ENCODE peak calls at places on chromosomes 7 and 10, in nine cellular contexts. One of them, this sample, is unnamed.

GRCh38 chr10:127275793-127276415 is 79.5 kb upstream of the INSYN2A start:
- DNase-seq in lower lobe of right lung: no peak
- DNase-seq in neural crest cell: no peak
- DNase-seq in H9: no peak
- DNase-seq in uterus: no peak
- DNase-seq in right atrium auricular region: no peak
- DNase-seq in Calu3: no peak
- DNase-seq in fibroblast of lung: no peak
- DNase-seq in BJ: no peak
- DNase-seq in this sample: no peak

GRCh38 chr7:138720286-138720685 is 19.1 kb upstream of the SVOPL start:
- DNase-seq in lower lobe of right lung: no peak
- DNase-seq in neural crest cell: no peak
- DNase-seq in H9: no peak
- DNase-seq in uterus: no peak
- DNase-seq in right atrium auricular region: no peak
- DNase-seq in Calu3: no peak
- DNase-seq in fibroblast of lung: no peak
- DNase-seq in BJ: no peak
- DNase-seq in this sample: no peak

GRCh38 chr10:11742009-11742778 is at the start of gene ECHDC3:
- DNase-seq in lower lobe of right lung: peak
- DNase-seq in neural crest cell: peak
- DNase-seq in H9: peak
- DNase-seq in uterus: peak
- DNase-seq in right atrium auricular region: no peak
- DNase-seq in Calu3: peak
- DNase-seq in fibroblast of lung: peak
- DNase-seq in BJ: no peak
- DNase-seq in this sample: no peak

GRCh38 chr7:20352573-20353304 is 22.0 kb downstream of the ITGB8 start:
- DNase-seq in lower lobe of right lung: no peak
- DNase-seq in neural crest cell: no peak
- DNase-seq in H9: no peak
- DNase-seq in uterus: no peak
- DNase-seq in right atrium auricular region: no peak
- DNase-seq in Calu3: peak
- DNase-seq in fibroblast of lung: peak
- DNase-seq in BJ: peak
- DNase-seq in this sample: no peak

GRCh38 chr10:13518076-13518692 is 10.6 kb downstream of the BEND7 start:
- DNase-seq in lower lobe of right lung: no peak
- DNase-seq in neural crest cell: no peak
- DNase-seq in H9: peak
- DNase-seq in uterus: no peak
- DNase-seq in right atrium auricular region: no peak
- DNase-seq in Calu3: no peak
- DNase-seq in fibroblast of lung: peak
- DNase-seq in BJ: no peak
- DNase-seq in this sample: no peak

GRCh38 chr10:8346861-8347260 is 292.4 kb downstream of the GATA3 start:
- DNase-seq in lower lobe of right lung: no peak
- DNase-seq in neural crest cell: no peak
- DNase-seq in H9: no peak
- DNase-seq in uterus: no peak
- DNase-seq in right atrium auricular region: no peak
- DNase-seq in Calu3: peak
- DNase-seq in fibroblast of lung: no peak
- DNase-seq in BJ: no peak
- DNase-seq in this sample: no peak

GRCh38 chr10:132684164-132684891 is 101.6 kb downstream of the NKX6-2 start:
- DNase-seq in lower lobe of right lung: peak
- DNase-seq in neural crest cell: no peak
- DNase-seq in H9: peak
- DNase-seq in uterus: no peak
- DNase-seq in right atrium auricular region: no peak
- DNase-seq in Calu3: peak
- DNase-seq in fibroblast of lung: peak
- DNase-seq in BJ: no peak
- DNase-seq in this sample: no peak

GRCh38 chr10:128062331-128062730 is 63.9 kb downstream of the MKI67 start:
- DNase-seq in lower lobe of right lung: no peak
- DNase-seq in neural crest cell: peak
- DNase-seq in H9: no peak
- DNase-seq in uterus: no peak
- DNase-seq in right atrium auricular region: no peak
- DNase-seq in Calu3: no peak
- DNase-seq in fibroblast of lung: no peak
- DNase-seq in BJ: no peak
- DNase-seq in this sample: no peak

DNA sequence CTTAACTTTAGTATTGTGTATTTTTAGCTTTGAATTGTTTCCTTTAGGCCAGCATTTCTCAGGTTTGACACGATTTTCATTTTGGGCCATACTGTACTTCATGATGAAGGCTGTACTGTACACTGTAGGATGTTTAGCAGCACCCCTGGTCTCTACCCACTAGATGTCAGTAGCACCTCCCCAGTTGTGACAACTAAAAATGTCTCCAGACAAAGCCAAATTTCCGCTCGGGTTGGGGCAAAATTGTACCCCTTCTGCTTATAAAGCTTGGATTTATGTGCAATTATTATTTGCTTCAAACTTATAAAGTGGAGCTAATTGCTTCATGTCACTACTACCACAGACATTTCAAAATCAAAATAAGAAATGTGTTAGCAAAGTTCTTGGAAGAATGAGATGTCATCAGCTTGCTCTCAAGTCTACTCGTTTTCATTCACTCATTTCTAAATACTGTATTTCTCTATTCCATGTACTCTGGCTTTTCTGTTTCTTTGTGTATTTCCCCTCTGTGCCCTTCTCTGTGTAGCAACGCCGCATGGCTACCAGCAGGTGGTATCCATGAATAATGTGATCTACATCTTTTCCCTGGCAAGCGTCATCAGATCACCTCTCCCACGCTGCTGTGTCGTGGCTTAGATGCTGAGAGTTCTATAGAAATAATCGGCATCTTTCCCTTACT is 47.7 kb upstream of the CALCR start:
- DNase-seq in lower lobe of right lung: no peak
- DNase-seq in neural crest cell: peak
- DNase-seq in H9: peak
- DNase-seq in uterus: no peak
- DNase-seq in right atrium auricular region: no peak
- DNase-seq in Calu3: peak
- DNase-seq in fibroblast of lung: peak
- DNase-seq in BJ: no peak
- DNase-seq in this sample: no peak
- TF ChIP-seq CTCF in lower lobe of right lung: no peak
- TF ChIP-seq CTCF in neural crest cell: peak
- TF ChIP-seq CTCF in H9: peak
- TF ChIP-seq CTCF in uterus: peak
- TF ChIP-seq CTCF in right atrium auricular region: peak
- TF ChIP-seq CTCF in Calu3: peak
- TF ChIP-seq CTCF in fibroblast of lung: peak
- TF ChIP-seq CTCF in BJ: peak
- TF ChIP-seq CTCF in this sample: no peak

GRCh38 chr7:151665363-151665762 is 145.7 kb upstream of the RHEB start:
- DNase-seq in lower lobe of right lung: no peak
- DNase-seq in neural crest cell: no peak
- DNase-seq in H9: no peak
- DNase-seq in uterus: peak
- DNase-seq in right atrium auricular region: peak
- DNase-seq in Calu3: no peak
- DNase-seq in fibroblast of lung: peak
- DNase-seq in BJ: no peak
- DNase-seq in this sample: no peak

GRCh38 chr7:151661556-151661955 is 141.9 kb upstream of the RHEB start:
- DNase-seq in lower lobe of right lung: no peak
- DNase-seq in neural crest cell: no peak
- DNase-seq in H9: no peak
- DNase-seq in uterus: no peak
- DNase-seq in right atrium auricular region: no peak
- DNase-seq in Calu3: peak
- DNase-seq in fibroblast of lung: no peak
- DNase-seq in BJ: no peak
- DNase-seq in this sample: no peak

GRCh38 chr7:151662291-151662690 is 142.6 kb upstream of the RHEB start:
- DNase-seq in lower lobe of right lung: no peak
- DNase-seq in neural crest cell: no peak
- DNase-seq in H9: no peak
- DNase-seq in uterus: no peak
- DNase-seq in right atrium auricular region: no peak
- DNase-seq in Calu3: no peak
- DNase-seq in fibroblast of lung: no peak
- DNase-seq in BJ: no peak
- DNase-seq in this sample: no peak

GRCh38 chr7:151664268-151664667 is 144.6 kb upstream of the RHEB start:
- DNase-seq in lower lobe of right lung: no peak
- DNase-seq in neural crest cell: no peak
- DNase-seq in H9: no peak
- DNase-seq in uterus: no peak
- DNase-seq in right atrium auricular region: no peak
- DNase-seq in Calu3: no peak
- DNase-seq in fibroblast of lung: no peak
- DNase-seq in BJ: no peak
- DNase-seq in this sample: no peak

DNA sequence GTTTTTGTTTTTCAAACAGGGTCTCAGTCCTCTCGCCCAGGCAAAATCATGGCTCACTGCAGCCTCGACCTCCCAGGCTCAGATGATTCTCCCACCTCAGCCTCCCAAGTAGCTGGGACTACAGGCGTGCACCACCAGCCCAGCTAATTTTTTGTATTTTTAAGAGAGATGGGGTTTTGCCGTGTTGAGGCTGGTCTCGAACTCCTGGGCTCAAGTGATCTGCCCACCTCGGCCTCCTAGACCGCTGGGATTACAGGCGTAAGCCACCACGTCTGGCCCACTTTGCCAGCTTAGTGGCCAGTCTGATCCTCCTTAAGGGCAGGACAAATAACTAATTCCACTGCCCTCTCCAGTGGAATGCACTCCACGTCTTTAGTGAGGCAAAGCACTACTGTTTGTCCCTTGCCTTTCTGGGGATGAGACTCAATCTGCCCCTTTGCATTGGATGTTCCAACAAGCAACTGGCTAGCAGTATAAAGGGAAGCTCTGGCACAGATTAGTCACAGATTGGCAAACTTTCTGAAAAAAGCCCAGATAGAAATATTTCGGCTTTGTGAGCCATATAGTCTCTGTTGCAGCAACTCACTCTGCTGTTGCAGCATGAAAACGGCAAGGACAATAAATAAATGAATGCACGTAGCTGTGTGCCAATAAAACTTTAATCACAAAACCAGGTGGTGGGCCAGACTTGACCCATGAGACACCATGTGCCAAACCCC is 143.8 kb upstream of the RHEB start:
- DNase-seq in lower lobe of right lung: no peak
- DNase-seq in neural crest cell: no peak
- DNase-seq in H9: no peak
- DNase-seq in uterus: no peak
- DNase-seq in right atrium auricular region: no peak
- DNase-seq in Calu3: no peak
- DNase-seq in fibroblast of lung: peak
- DNase-seq in BJ: no peak
- DNase-seq in this sample: no peak
- TF ChIP-seq CTCF in lower lobe of right lung: no peak
- TF ChIP-seq CTCF in neural crest cell: no peak
- TF ChIP-seq CTCF in H9: no peak
- TF ChIP-seq CTCF in uterus: no peak
- TF ChIP-seq CTCF in right atrium auricular region: no peak
- TF ChIP-seq CTCF in Calu3: no peak
- TF ChIP-seq CTCF in fibroblast of lung: no peak
- TF ChIP-seq CTCF in BJ: no peak
- TF ChIP-seq CTCF in this sample: no peak

GRCh38 chr7:3198316-3198715 is 102.7 kb upstream of the SDK1 start:
- DNase-seq in lower lobe of right lung: no peak
- DNase-seq in neural crest cell: no peak
- DNase-seq in H9: no peak
- DNase-seq in uterus: no peak
- DNase-seq in right atrium auricular region: no peak
- DNase-seq in Calu3: no peak
- DNase-seq in fibroblast of lung: no peak
- DNase-seq in BJ: no peak
- DNase-seq in this sample: no peak

GRCh38 chr7:3201306-3201705 is 99.7 kb upstream of the SDK1 start:
- DNase-seq in lower lobe of right lung: no peak
- DNase-seq in neural crest cell: no peak
- DNase-seq in H9: no peak
- DNase-seq in uterus: no peak
- DNase-seq in right atrium auricular region: no peak
- DNase-seq in Calu3: no peak
- DNase-seq in fibroblast of lung: no peak
- DNase-seq in BJ: no peak
- DNase-seq in this sample: no peak

GRCh38 chr7:3197567-3198212 is 103.4 kb upstream of the SDK1 start:
- DNase-seq in lower lobe of right lung: no peak
- DNase-seq in neural crest cell: no peak
- DNase-seq in H9: no peak
- DNase-seq in uterus: no peak
- DNase-seq in right atrium auricular region: no peak
- DNase-seq in Calu3: peak
- DNase-seq in fibroblast of lung: no peak
- DNase-seq in BJ: no peak
- DNase-seq in this sample: no peak

GRCh38 chr7:3201937-3202715 is 98.9 kb upstream of the SDK1 start:
- DNase-seq in lower lobe of right lung: no peak
- DNase-seq in neural crest cell: no peak
- DNase-seq in H9: peak
- DNase-seq in uterus: no peak
- DNase-seq in right atrium auricular region: no peak
- DNase-seq in Calu3: no peak
- DNase-seq in fibroblast of lung: no peak
- DNase-seq in BJ: no peak
- DNase-seq in this sample: no peak

DNA sequence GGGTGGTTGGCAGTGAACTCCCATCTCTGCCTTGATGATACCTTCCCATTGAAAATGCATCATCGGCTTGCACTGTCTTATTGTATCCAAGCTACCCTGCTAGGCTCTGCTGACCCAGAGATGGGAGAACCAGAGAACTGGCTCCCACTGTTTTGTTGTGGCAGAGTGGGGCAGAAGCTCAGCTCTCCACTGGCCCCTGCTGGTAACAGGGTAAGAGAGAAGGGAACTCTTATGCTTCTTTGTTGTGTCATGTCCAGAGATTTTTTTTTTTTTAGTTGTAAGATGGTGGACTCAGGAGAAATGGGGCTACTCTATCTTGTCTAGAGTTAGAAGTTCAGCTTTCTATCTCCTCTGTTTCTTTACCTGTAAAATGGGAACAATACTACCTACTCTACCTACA is 100.5 kb upstream of the SDK1 start:
- DNase-seq in lower lobe of right lung: no peak
- DNase-seq in neural crest cell: no peak
- DNase-seq in H9: peak
- DNase-seq in uterus: no peak
- DNase-seq in right atrium auricular region: no peak
- DNase-seq in Calu3: peak
- DNase-seq in fibroblast of lung: peak
- DNase-seq in BJ: no peak
- DNase-seq in this sample: no peak
- TF ChIP-seq CTCF in lower lobe of right lung: peak
- TF ChIP-seq CTCF in neural crest cell: peak
- TF ChIP-seq CTCF in H9: peak
- TF ChIP-seq CTCF in uterus: no peak
- TF ChIP-seq CTCF in right atrium auricular region: peak
- TF ChIP-seq CTCF in Calu3: peak
- TF ChIP-seq CTCF in fibroblast of lung: peak
- TF ChIP-seq CTCF in BJ: peak
- TF ChIP-seq CTCF in this sample: no peak

GRCh38 chr7:16702433-16702832 is 51.1 kb upstream of the TSPAN13 start:
- DNase-seq in lower lobe of right lung: no peak
- DNase-seq in neural crest cell: no peak
- DNase-seq in H9: no peak
- DNase-seq in uterus: no peak
- DNase-seq in right atrium auricular region: no peak
- DNase-seq in Calu3: no peak
- DNase-seq in fibroblast of lung: no peak
- DNase-seq in BJ: no peak
- DNase-seq in this sample: no peak
- TF ChIP-seq CTCF in lower lobe of right lung: no peak
- TF ChIP-seq CTCF in neural crest cell: no peak
- TF ChIP-seq CTCF in H9: no peak
- TF ChIP-seq CTCF in uterus: no peak
- TF ChIP-seq CTCF in right atrium auricular region: no peak
- TF ChIP-seq CTCF in Calu3: no peak
- TF ChIP-seq CTCF in fibroblast of lung: no peak
- TF ChIP-seq CTCF in BJ: no peak
- TF ChIP-seq CTCF in this sample: no peak